ENCODE peak calls at places on chromosomes 1 and 21, in four cellular contexts. T is cardiac muscle cell, Z is left ventricle myocardium inferior, F is coronary artery. W is an unnamed sample.

GRCh38 chr1:89802036-89802435 is 18.8 kb upstream of the LRRC8D start:
- DNase-seq in T (no peak), Z (no peak), F (no peak), W (no peak)

GRCh38 chr1:121519042-121519755 is 334.4 kb downstream of the SRGAP2C start:
- DNase-seq in T (peak; percentile 9), Z (peak; percentile 41), F (peak; percentile 74), W (no peak)

GRCh38 chr1:103496014-103496635 is 29.4 kb upstream of the RNPC3 start:
- DNase-seq in T (peak; percentile 6), Z (no peak), F (no peak), W (no peak)

GRCh38 chr1:55987491-55988255 is 591.7 kb downstream of the PLPP3 start:
- DNase-seq in T (no peak), Z (no peak), F (no peak), W (no peak)

GRCh38 chr21:36203603-36203889 is 46.9 kb downstream of the DOP1B start:
- DNase-seq in T (peak; percentile 69), Z (no peak), F (no peak), W (peak; percentile 61)

GRCh38 chr1:240104662-240105061 is 13.0 kb downstream of the FMN2 start:
- DNase-seq in T (no peak), Z (no peak), F (no peak), W (no peak)

GRCh38 chr1:158600735-158601134 is 4.3 kb upstream of the OR10Z1 start:
- DNase-seq in T (no peak), Z (no peak), F (no peak), W (no peak)

GRCh38 chr1:29136463-29136915 is 12.8 kb upstream of the TMEM200B start:
- DNase-seq in T (peak; percentile 72), Z (no peak), F (no peak), W (no peak)

DNA sequence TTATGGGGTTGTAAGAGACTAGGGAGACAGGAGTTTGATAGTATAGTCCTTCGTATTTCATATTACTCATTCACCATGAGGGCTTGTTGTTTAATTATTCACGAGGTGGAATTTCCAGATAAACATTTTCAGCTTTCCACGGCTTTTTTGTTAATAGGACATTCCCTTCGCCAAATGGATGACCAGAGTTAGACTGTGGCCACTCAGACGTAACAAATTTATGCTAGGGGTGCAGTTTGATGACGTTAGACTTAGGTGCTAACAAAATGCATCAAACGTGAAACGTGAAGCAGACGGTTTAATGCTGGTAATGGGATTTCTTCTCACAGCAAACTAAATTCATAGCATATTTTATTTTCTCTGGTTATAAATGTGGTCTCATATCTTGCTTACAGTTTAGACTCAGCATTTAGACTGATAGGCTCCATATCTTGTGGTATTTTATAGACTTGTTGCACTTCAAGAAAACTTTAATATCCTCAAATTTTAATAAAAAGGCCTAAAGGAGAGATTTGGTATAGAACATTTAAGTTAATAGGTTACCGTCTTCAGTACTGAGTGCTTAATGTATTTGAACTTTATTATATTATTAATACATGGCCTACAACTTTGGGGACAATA is 2.3 kb downstream of the DHX9 start:
- DNase-seq in T (peak; percentile 39), Z (no peak), F (no peak), W (no peak)
- H3K4me3 ChIP-seq in T (no peak overlapping the region), Z (peak overlapping the region; percentile 91), F (peak overlapping the region; percentile 92), W (peak overlapping the region; percentile 79)

GRCh38 chr1:119674110-119674509 is 26.0 kb upstream of the ZNF697 start:
- DNase-seq in T (peak; percentile 77), Z (no peak), F (no peak), W (no peak)
- H3K4me3 ChIP-seq in T (no peak overlapping the region), Z (no peak overlapping the region), F (no peak overlapping the region), W (no peak overlapping the region)

GRCh38 chr1:183019860-183020259 is 3.4 kb upstream of the LAMC1 start:
- DNase-seq in T (peak; percentile 63), Z (no peak), F (no peak), W (no peak)

GRCh38 chr1:183022202-183023145 is 746 bp upstream of the LAMC1 start:
- DNase-seq in T (peak; percentile 98), Z (peak; percentile 82), F (peak; percentile 95), W (peak; percentile 96)

GRCh38 chr1:183023146-183023600 is at the start of gene LAMC1:
- DNase-seq in T (peak; percentile 94), Z (peak; percentile 85), F (peak; percentile 83), W (peak; percentile 62)

GRCh38 chr1:183023601-183024351 is 556 bp downstream of the LAMC1 start:
- DNase-seq in T (peak; percentile 49), Z (peak; percentile 65), F (peak; percentile 78), W (no peak)

DNA sequence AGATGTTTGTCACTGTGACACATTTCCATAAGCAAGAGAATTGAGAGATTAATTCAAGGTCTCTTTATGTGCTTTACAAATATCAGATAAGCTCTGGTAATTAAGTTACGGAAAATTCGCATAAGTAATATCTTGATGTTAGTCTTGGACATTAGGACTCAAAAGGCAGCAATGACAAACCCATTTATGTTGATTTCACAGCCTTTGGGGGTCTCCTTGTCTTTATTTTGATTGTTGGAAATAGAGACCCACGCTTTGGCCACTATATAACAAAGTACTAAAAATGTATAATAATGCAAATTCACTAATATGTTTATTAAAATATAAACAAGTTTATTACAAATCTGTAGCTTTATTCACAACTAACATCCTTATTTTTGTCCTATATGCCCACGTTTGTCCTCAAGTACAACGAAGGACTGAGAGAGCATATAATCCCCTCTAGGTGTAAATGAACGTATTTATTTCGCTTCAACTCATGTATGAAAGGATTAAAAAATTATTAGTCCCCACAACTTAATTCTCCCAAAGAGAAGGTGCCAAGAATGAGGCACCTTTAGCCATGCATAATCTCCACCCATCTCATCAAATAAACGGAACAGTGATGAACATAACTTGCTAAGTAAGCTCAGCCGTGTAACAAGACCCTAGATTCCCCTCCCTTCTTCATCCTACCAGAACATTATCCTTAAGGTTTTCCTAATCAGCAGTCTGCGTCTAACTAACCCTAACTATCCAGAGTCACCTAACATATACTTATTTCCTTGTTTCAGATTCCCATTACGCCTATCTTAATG is 1.6 kb upstream of the LAMC1 start:
- DNase-seq in T (no peak), Z (no peak), F (no peak), W (no peak)
- H3K4me3 ChIP-seq in T (peak overlapping the region; percentile 61), Z (peak overlapping the region; percentile 73), F (peak overlapping the region; percentile 96), W (peak overlapping the region; percentile 77)

GRCh38 chr1:6056549-6056948 is 10.9 kb downstream of the KCNAB2 start:
- DNase-seq in T (no peak), Z (no peak), F (no peak), W (no peak)
- H3K4me3 ChIP-seq in T (no peak overlapping the region), Z (no peak overlapping the region), F (no peak overlapping the region), W (no peak overlapping the region)

GRCh38 chr1:156922986-156923564 is 2.6 kb downstream of the LRRC71 start:
- DNase-seq in T (no peak), Z (no peak), F (no peak), W (no peak)

GRCh38 chr1:156926175-156926574 is 5.7 kb downstream of the LRRC71 start:
- DNase-seq in T (peak; percentile 55), Z (peak; percentile 50), F (no peak), W (peak; percentile 39)

GRCh38 chr1:156924478-156925153 is 4.2 kb downstream of the LRRC71 start:
- DNase-seq in T (no peak), Z (no peak), F (no peak), W (no peak)

GRCh38 chr1:156925154-156926010 is 5.0 kb downstream of the LRRC71 start:
- DNase-seq in T (no peak), Z (no peak), F (no peak), W (no peak)

GRCh38 chr1:156923565-156924477 is 3.4 kb downstream of the LRRC71 start:
- DNase-seq in T (no peak), Z (no peak), F (no peak), W (no peak)
- H3K4me3 ChIP-seq in T (peak overlapping the region; percentile 25), Z (peak overlapping the region; percentile 45), F (peak overlapping the region; percentile 53), W (peak overlapping the region; percentile 20)

GRCh38 chr1:173409613-173410012 is 67.5 kb upstream of the PRDX6 start:
- DNase-seq in T (peak; percentile 97), Z (peak; percentile 44), F (no peak), W (peak; percentile 47)
- H3K4me3 ChIP-seq in T (no peak overlapping the region), Z (no peak overlapping the region), F (no peak overlapping the region), W (no peak overlapping the region)

GRCh38 chr21:14526816-14527689 is 19.1 kb downstream of the SAMSN1 start:
- DNase-seq in T (no peak), Z (no peak), F (no peak), W (no peak)

GRCh38 chr21:14522689-14523088 is 23.4 kb downstream of the SAMSN1 start:
- DNase-seq in T (no peak), Z (no peak), F (no peak), W (no peak)

GRCh38 chr21:14520535-14520934 is 25.6 kb downstream of the SAMSN1 start:
- DNase-seq in T (peak; percentile 5), Z (no peak), F (no peak), W (no peak)

GRCh38 chr21:14526199-14526598 is 19.9 kb downstream of the SAMSN1 start:
- DNase-seq in T (no peak), Z (no peak), F (no peak), W (no peak)

DNA sequence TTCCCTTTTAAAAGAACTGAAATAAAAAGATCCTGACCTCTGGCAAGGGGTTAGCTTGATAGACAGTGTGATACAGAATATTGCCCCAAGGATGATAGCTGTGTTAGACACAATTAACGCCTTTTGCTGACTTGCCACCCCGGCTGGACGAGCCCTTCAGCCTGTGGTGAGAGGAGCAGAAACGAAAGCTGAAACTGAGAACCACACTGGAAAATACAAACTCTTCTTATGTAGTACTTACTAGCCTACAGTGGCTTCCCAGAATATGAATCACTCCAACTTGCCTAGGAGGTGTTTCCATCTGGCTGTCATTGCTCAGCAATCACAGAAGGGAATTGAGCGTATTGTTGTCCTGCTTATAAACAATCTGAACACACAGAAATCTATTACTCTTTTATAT is 22.9 kb downstream of the SAMSN1 start:
- DNase-seq in T (peak; percentile 10), Z (no peak), F (no peak), W (no peak)
- H3K4me3 ChIP-seq in T (no peak overlapping the region), Z (no peak overlapping the region), F (no peak overlapping the region), W (no peak overlapping the region)

GRCh38 chr1:118987431-118988185 is 535 bp downstream of the TBX15 start:
- DNase-seq in T (no peak), Z (no peak), F (no peak), W (no peak)

GRCh38 chr1:118989006-118989736 is 1.0 kb upstream of the TBX15 start:
- DNase-seq in T (no peak), Z (no peak), F (no peak), W (no peak)

GRCh38 chr1:118986839-118987430 is 1.2 kb downstream of the TBX15 start:
- DNase-seq in T (no peak), Z (no peak), F (no peak), W (no peak)

GRCh38 chr1:118989878-118990378 is 1.8 kb upstream of the TBX15 start:
- DNase-seq in T (no peak), Z (no peak), F (no peak), W (peak; percentile 73)

GRCh38 chr1:118988186-118989005 is at the start of gene TBX15:
- DNase-seq in T (no peak), Z (no peak), F (no peak), W (peak; percentile 82)
- H3K4me3 ChIP-seq in T (peak within 1 kb of the TSS; percentile 19), Z (peak within 1 kb of the TSS; percentile 65), F (peak within 1 kb of the TSS; percentile 73), W (peak within 1 kb of the TSS; percentile 73)

DNA sequence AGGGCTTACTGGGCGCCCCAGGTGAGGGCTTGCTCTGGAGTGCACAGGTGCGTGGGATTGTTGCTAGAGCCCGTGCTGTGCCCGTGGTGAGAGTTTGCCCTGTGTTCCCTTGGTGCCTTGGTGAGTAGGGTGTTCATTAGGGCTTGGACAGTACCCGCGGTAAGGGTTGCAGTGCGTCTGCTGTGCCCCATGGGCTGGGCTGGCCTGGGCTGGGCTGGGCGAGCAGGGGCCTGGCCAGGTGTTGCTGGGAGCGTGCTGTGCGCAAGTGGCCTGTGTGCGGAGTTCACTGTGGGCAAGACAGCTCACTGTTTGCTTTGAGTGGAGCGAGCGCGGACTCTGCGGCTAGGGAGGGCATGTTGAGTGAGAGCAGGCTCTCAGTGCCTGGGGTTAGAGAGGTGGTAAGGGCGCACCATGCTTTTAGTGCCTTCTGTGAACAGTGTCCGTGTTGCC is 724 bp downstream of the CR1L start:
- DNase-seq in T (no peak), Z (no peak), F (no peak), W (no peak)
- H3K4me3 ChIP-seq in T (peak overlapping the region; percentile 42), Z (peak overlapping the region; percentile 76), F (peak overlapping the region; percentile 75), W (peak overlapping the region; percentile 62)

GRCh38 chr21:45322231-45322959 is 34.7 kb upstream of the POFUT2 start:
- DNase-seq in T (no peak), Z (peak; percentile 5), F (no peak), W (no peak)
- H3K4me3 ChIP-seq in T (no peak overlapping the region), Z (no peak overlapping the region), F (peak overlapping the region; percentile 37), W (no peak overlapping the region)